ENCODE peak calls at places on chromosomes 7 and 10, in seven cellular contexts. A is body of pancreas, F is brain microvascular endothelial cell, D is IMR-90, R is fibroblast of the aortic adventitia, W is uterus, L is fibroblast of pulmonary artery. K is an unnamed sample.

GRCh38 chr10:44948713-44949112 is 10.9 kb upstream of the RASSF4 start:
- DNase-seq in W (no peak), L (no peak), A (no peak), R (no peak), D (no peak), F (no peak), K (no peak)

GRCh38 chr10:70960783-70961570 is 72.6 kb upstream of the PCBD1 start:
- DNase-seq in W (no peak), R (no peak), F (no peak), L (no peak), D (no peak), A (no peak), K (no peak)

GRCh38 chr7:95875519-95875918 is 103.2 kb downstream of the DYNC1I1 start:
- DNase-seq in A (no peak), L (no peak), F (no peak), R (no peak), W (no peak), D (no peak), K (no peak)

GRCh38 chr10:74145133-74145532 is 5.5 kb downstream of the AP3M1 start:
- DNase-seq in F (peak), L (peak), D (peak), W (no peak), R (peak), A (no peak), K (no peak)

GRCh38 chr7:44665531-44666213 is 59.2 kb downstream of the OGDH start:
- DNase-seq in D (peak), L (peak), R (peak), A (no peak), W (no peak), F (peak), K (peak)

GRCh38 chr7:137818036-137818435 is 28.7 kb downstream of the DGKI start:
- DNase-seq in D (peak), R (peak), W (no peak), L (no peak), F (peak), A (no peak), K (no peak)

GRCh38 chr7:127678947-127679346 is 27.0 kb downstream of the SND1 start:
- DNase-seq in R (peak), A (no peak), D (peak), W (no peak), L (no peak), F (peak), K (no peak)

GRCh38 chr7:100400656-100401055 is 27.4 kb downstream of the PILRA start:
- DNase-seq in R (no peak), A (no peak), D (no peak), L (peak), W (no peak), F (no peak), K (peak)

GRCh38 chr7:133795061-133795460 is 332.1 kb upstream of the LRGUK start:
- DNase-seq in W (no peak), D (no peak), F (no peak), L (no peak), A (no peak), R (no peak), K (no peak)

GRCh38 chr7:67786021-67786420 is 789.4 kb downstream of the TYW1 start:
- DNase-seq in F (no peak), W (no peak), A (no peak), L (no peak), R (no peak), D (no peak), K (no peak)
- TF ChIP-seq CTCF in F (no peak), W (no peak), A (no peak), L (no peak), R (no peak), D (no peak), K (no peak)

GRCh38 chr7:148986737-148987009 is 41.6 kb downstream of the PDIA4 start:
- DNase-seq in R (no peak), W (no peak), F (no peak), L (no peak), A (no peak), D (no peak), K (no peak)
- H3K4me3 ChIP-seq in R (no peak), W (no peak), F (no peak), L (no peak), A (no peak), D (no peak), K (no peak)

DNA sequence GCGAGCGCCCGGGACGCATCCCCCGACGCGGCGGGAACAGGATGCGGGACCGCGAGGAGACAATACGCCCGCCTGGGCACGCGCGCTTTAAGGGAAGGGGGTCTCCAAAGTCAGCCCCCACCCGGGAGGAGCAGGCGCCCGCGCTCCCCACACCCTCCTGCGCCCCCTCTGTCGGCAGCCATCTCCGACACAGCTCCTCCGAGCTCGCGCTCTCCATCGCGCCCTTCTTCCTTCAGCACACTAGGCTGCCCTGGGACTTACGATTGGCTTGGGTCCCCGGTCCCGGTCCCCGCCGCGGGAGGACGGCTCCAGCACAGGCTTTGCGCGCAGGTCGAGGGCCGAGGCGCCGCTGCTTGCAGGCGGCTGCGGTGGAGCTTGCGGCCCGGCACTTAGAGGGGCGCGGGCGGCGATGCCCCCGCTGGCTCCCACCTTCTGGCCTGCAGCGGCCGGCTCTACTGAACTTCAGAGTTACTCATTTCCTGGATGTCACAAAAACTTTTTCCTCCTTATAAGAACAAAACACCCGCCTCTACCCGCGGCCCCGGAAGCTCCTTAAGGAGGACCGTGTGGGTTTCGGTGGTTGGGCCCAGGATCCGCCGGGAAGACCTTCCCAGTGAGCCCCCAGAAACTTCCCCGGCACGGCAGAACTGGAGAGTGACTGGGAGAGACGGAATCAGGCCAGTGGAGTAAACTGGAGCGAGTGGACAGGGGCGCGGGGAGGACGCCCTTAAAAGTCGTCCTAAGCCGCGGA is at the start of gene ITPRIP:
- DNase-seq in L (peak), D (peak), R (peak), A (peak), F (peak), W (peak), K (peak)
- TF ChIP-seq CTCF in L (peak), D (no peak), R (peak), A (no peak), F (peak), W (peak), K (no peak)

DNA sequence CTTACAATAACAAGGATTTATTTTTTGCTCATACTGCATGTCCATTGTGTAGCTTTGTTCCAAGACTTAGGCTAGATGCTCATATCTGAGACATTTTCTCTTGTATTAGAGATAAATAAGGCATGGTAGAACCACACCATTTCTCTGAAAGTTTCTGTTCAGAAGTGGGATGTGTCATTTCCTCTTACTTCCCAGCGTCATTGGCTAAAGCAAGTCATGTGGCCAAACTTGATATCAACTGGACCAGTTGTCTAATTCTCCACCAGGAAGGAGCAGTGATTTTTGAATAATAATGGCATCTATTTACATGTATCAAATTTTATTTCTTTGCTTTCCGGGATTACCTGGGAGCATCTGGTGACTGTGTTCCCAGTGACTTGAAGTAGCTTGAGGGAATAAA is 38.3 kb downstream of the AHCYL2 start:
- DNase-seq in R (no peak), L (no peak), A (no peak), W (no peak), D (no peak), F (no peak), K (no peak)
- H3K4me3 ChIP-seq in R (no peak), L (no peak), A (no peak), W (no peak), D (no peak), F (no peak), K (no peak)